ENCODE peak calls at places on chromosomes 11 and 22, in five cellular contexts. X, E, I, D and B are unnamed samples. For H3K79me2, the result is how much of the 10 kb centered on the place peaks cover.

GRCh38 chr11:34053161-34053686 is 1.7 kb downstream of the CAPRIN1 start:
- DNase-seq in X (no peak), E (peak), I (peak), D (no peak), B (peak)

GRCh38 chr11:10659339-10660216 is 34.0 kb downstream of the IRAG1 start:
- DNase-seq in X (peak), E (no peak), I (peak), D (no peak), B (peak)

GRCh38 chr11:69939551-69940245 is 120.5 kb upstream of the FGF3 start:
- DNase-seq in X (no peak), E (no peak), I (no peak), D (no peak), B (no peak)

GRCh38 chr11:18650859-18651557 is 16.9 kb upstream of the SPTY2D1 start:
- DNase-seq in X (peak), E (peak), I (peak), D (no peak), B (no peak)

GRCh38 chr22:45296628-45297297 is 12.0 kb downstream of the UPK3A start:
- DNase-seq in X (no peak), E (no peak), I (no peak), D (no peak), B (no peak)

GRCh38 chr22:40620464-40621046 is 16.0 kb downstream of the MRTFA start:
- DNase-seq in X (peak), E (no peak), I (peak), D (peak), B (peak)

GRCh38 chr11:77197626-77198320 is 69.7 kb downstream of the MYO7A start:
- DNase-seq in X (no peak), E (no peak), I (no peak), D (no peak), B (no peak)

GRCh38 chr22:37848587-37849088 is 581 bp upstream of the EIF3L start:
- DNase-seq in X (peak), E (peak), I (peak), D (no peak), B (peak)

GRCh38 chr11:12786891-12787290 is 112.7 kb downstream of the TEAD1 start:
- DNase-seq in X (no peak), E (peak), I (no peak), D (no peak), B (no peak)
- H3K79me2 ChIP-seq in X (half or more), E (half or more), I (half or more), D (half or more), B (half or more)

DNA sequence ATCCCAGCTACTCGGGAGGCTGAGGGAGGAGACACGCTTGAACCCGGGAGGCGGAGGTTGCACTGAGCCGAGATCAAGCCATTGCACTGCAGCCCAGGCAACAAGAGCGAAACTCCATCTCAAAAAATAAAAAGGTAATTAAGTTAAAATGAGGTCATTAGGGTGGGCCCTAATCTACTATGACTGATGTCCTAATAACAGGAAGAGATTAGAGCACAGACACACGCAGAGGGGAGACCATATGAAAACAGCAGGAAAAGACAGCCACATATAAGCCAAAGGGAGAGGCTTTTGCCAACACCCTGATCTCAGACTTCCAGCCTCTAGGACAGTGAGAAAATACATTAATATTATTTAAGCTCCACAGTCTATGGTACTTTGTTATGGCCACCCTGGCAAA is 17.3 kb downstream of the LARGE1 start:
- DNase-seq in X (no peak), E (no peak), I (no peak), D (no peak), B (no peak)
- H3K79me2 ChIP-seq in X (under half), E (half or more), I (under half), D (under half), B (under half)

GRCh38 chr22:50722716-50723428 is 15.1 kb upstream of the ACR start:
- DNase-seq in X (no peak), E (no peak), I (no peak), D (no peak), B (no peak)
- H3K79me2 ChIP-seq in X (under half), E (under half), I (under half), D (under half), B (under half)

GRCh38 chr11:44782478-44782877 is 55.7 kb downstream of the TSPAN18 start:
- DNase-seq in X (no peak), E (no peak), I (no peak), D (no peak), B (no peak)

GRCh38 chr11:44781697-44782096 is 54.9 kb downstream of the TSPAN18 start:
- DNase-seq in X (no peak), E (no peak), I (no peak), D (no peak), B (no peak)

GRCh38 chr11:44779736-44780520 is 53.2 kb downstream of the TSPAN18 start:
- DNase-seq in X (no peak), E (no peak), I (no peak), D (no peak), B (no peak)

GRCh38 chr11:44778200-44779100 is 51.7 kb downstream of the TSPAN18 start:
- DNase-seq in X (no peak), E (no peak), I (no peak), D (no peak), B (no peak)

DNA sequence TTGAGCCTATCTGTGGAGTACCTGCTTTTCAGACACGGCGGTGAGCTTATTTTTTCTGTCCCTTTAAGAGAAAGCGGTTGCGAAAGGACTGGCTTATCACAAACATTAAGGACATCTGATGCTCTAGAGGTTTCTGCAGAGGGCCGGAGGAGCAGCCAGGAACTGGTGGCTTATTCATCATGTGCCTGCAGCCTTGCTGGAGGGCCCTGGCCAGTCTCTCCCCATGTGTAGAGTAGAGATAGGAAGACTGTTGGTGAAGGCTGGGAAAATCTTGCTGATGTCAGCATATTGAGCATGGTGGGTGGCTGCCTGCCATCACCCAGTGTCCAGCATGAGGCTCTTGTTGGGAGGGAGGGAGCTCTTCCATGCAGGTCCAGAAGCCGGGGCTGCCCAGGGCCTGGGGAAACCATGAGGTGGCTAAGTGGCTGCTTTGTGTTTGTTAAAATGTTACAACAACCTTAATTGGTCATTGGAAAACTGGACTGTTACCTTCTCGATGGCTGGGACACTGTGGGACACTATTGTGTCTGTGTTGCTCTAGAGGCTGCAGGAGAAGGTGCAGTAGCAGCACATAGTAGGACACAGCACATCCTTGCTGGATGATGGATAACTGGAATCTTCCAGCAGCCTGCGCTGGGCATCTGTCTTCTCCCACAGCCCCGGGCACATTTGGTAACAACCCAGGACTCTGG is 54.3 kb downstream of the TSPAN18 start:
- DNase-seq in X (no peak), E (no peak), I (no peak), D (no peak), B (no peak)
- H3K79me2 ChIP-seq in X (under half), E (under half), I (under half), D (under half), B (under half)

DNA sequence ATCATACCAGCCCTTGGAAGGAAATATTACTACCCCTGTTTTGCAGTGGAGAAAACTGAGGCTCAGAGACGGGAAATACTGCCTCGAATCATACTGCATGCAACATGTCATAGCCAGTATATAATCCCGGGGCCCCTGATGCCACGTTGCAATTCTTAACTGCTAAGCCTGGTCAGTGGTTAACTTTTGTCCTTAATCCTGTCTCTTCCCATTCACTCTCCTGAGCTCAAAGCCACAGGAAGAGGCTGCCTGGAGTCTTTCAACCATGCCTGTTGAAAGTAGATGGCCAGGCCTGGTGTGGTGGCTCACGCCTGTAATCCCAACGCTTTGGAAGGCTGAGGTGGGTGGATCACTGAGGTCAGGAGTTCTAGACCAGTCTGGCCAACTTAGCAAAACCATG is 166.6 kb downstream of the MIAT start:
- DNase-seq in X (no peak), E (no peak), I (no peak), D (no peak), B (no peak)
- H3K79me2 ChIP-seq in X (under half), E (under half), I (under half), D (under half), B (under half)

GRCh38 chr11:119713361-119714040 is 15.5 kb downstream of the NECTIN1 start:
- DNase-seq in X (no peak), E (no peak), I (no peak), D (no peak), B (no peak)

GRCh38 chr11:119714189-119714588 is 14.8 kb downstream of the NECTIN1 start:
- DNase-seq in X (no peak), E (no peak), I (no peak), D (no peak), B (no peak)

GRCh38 chr11:119716475-119717057 is 12.4 kb downstream of the NECTIN1 start:
- DNase-seq in X (no peak), E (no peak), I (no peak), D (no peak), B (no peak)

GRCh38 chr11:119712459-119713360 is 16.3 kb downstream of the NECTIN1 start:
- DNase-seq in X (no peak), E (no peak), I (no peak), D (no peak), B (no peak)

DNA sequence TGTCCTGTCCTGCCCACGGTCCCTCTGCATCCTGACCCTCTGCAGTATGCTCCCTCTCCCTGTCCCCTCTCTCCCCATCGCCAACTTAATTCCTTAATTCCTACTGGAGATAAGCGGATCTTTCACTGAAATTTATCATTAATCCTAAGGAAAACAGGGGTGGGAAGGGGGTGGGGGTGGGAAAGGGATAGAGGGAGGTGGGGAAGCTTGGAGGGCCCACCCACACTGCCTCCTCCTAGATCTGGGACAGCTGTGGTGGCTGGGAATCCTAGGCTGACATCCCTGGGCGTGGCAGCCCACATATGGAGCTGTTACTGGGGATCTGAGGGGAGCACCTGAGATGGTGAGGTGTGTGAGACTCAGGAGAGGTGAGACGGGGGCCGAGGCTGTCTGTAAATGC is 14.4 kb downstream of the NECTIN1 start:
- DNase-seq in X (no peak), E (no peak), I (no peak), D (no peak), B (no peak)
- H3K79me2 ChIP-seq in X (under half), E (half or more), I (under half), D (half or more), B (half or more)

GRCh38 chr22:46792061-46792796 is 29.8 kb downstream of the TBC1D22A start:
- DNase-seq in X (no peak), E (no peak), I (no peak), D (no peak), B (no peak)

GRCh38 chr22:46788426-46789168 is 26.1 kb downstream of the TBC1D22A start:
- DNase-seq in X (no peak), E (no peak), I (no peak), D (no peak), B (no peak)

GRCh38 chr22:46792841-46793261 is 30.4 kb downstream of the TBC1D22A start:
- DNase-seq in X (no peak), E (no peak), I (no peak), D (no peak), B (no peak)

GRCh38 chr22:46791201-46791731 is 28.8 kb downstream of the TBC1D22A start:
- DNase-seq in X (no peak), E (no peak), I (no peak), D (no peak), B (no peak)

DNA sequence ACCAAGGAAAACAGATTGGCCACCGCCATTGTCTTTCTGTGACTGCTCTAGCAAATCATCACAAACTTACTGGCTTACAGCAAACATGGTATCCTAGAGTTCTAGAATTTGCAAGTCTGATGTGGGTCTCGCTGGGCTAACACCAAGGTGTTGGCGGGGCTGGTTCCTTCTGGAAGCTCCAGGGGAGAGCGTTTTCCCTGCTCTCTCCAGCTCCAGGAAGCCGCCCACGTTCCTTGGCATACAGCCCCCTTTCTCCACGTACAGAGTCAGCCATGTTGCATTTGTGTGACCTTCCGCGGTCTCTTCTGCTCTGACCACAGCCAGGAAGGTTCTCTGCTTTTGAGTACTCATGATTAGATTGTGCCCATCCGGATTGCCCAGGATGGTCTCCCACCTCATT is 27.5 kb downstream of the TBC1D22A start:
- DNase-seq in X (no peak), E (no peak), I (no peak), D (no peak), B (no peak)
- H3K79me2 ChIP-seq in X (under half), E (under half), I (under half), D (half or more), B (half or more)

GRCh38 chr11:57482782-57483569 is 22.6 kb downstream of the RTN4RL2 start:
- DNase-seq in X (no peak), E (peak), I (peak), D (no peak), B (no peak)

GRCh38 chr11:57481915-57482781 is 21.8 kb downstream of the RTN4RL2 start:
- DNase-seq in X (no peak), E (peak), I (no peak), D (no peak), B (no peak)

GRCh38 chr11:57480409-57481137 is 20.2 kb downstream of the RTN4RL2 start:
- DNase-seq in X (no peak), E (peak), I (peak), D (no peak), B (peak)

GRCh38 chr11:57479925-57480324 is 19.6 kb downstream of the RTN4RL2 start:
- DNase-seq in X (no peak), E (peak), I (no peak), D (no peak), B (no peak)

DNA sequence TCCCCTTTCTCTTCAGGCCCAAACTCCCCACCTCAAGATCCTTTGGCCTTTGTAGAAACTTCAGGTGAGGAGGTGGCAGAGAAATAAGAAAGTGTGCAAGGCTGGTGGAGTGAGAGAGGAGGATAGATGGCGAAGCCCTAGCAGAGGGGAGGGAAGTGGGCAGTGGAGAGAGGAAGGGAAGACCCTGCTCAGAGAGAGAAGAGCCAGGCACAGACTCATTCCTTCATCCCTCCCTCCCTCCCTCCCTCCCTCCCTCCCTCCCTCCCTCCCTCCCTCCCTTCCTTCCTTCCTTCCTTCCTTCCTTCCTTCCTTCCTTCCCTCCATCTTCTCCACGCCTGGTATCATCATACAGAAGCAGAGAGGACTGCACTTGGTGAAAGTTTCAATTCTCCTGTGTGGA is 21.0 kb downstream of the RTN4RL2 start:
- DNase-seq in X (no peak), E (no peak), I (no peak), D (no peak), B (no peak)
- H3K79me2 ChIP-seq in X (under half), E (under half), I (under half), D (under half), B (under half)

DNA sequence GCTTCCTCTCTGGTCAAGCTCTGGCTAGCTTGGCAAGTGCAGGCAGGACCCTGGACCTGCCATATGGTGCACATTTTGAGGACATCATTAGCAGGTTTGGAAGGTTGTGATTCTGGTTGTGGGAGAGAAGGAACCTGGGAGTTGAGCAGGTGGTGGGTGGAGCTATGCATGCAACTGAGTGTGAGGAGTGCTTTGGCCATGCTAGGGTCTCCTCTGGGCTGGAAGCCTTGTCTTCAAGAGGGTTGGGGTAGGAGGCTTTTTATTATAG is 60.1 kb upstream of the B3GAT1 start:
- DNase-seq in X (no peak), E (no peak), I (no peak), D (no peak), B (no peak)
- H3K79me2 ChIP-seq in X (under half), E (under half), I (under half), D (under half), B (under half)